ENCODE peak calls at places on chromosome X, in four cellular contexts. P is GM12878, E is HepG2, M is K562. L is an unnamed sample.

GRCh38 chrX:106415276-106415895 is 196.4 kb upstream of the RADX start:
- DNase-seq in E (peak), P (no peak), M (peak), L (peak)

GRCh38 chrX:112391313-112391712 is 288.4 kb downstream of the LHFPL1 start:
- DNase-seq in E (no peak), M (no peak), P (no peak), L (no peak)

GRCh38 chrX:51876441-51876840 is 17.0 kb upstream of the MAGED1 start:
- DNase-seq in E (no peak), P (no peak), M (no peak), L (no peak)

GRCh38 chrX:75784689-75785491 is at the start of gene MAGEE2:
- DNase-seq in M (no peak), E (peak), P (no peak), L (peak)

GRCh38 chrX:36383491-36383890 is 464.0 kb downstream of the CFAP47 start:
- DNase-seq in M (no peak), E (no peak), P (no peak), L (no peak)

GRCh38 chrX:121755541-121755940 is 708.1 kb downstream of the GLUD2 start:
- DNase-seq in P (no peak), E (no peak), M (no peak), L (no peak)

GRCh38 chrX:134457708-134458107 is 2.3 kb upstream of the HPRT1 start:
- DNase-seq in E (no peak), M (no peak), P (no peak), L (no peak)

GRCh38 chrX:47502591-47503222 is 19.7 kb upstream of the ZNF41 start:
- DNase-seq in E (no peak), P (no peak), M (no peak), L (no peak)

GRCh38 chrX:118116308-118117068 is at the start of gene KLHL13:
- DNase-seq in P (no peak), M (peak), E (no peak), L (peak)

GRCh38 chrX:37314526-37314925 is 34.6 kb upstream of the PRRG1 start:
- DNase-seq in P (no peak), E (no peak), M (no peak), L (no peak)

GRCh38 chrX:120795301-120795700 is 80.4 kb downstream of the CT47B1 start:
- DNase-seq in P (no peak), E (no peak), M (no peak), L (no peak)

GRCh38 chrX:11908371-11908770 is 150.3 kb downstream of the MSL3 start:
- DNase-seq in E (peak), P (peak), M (peak), L (peak)

GRCh38 chrX:34658316-34658715 is 1.2 kb upstream of the TMEM47 start:
- DNase-seq in M (no peak), P (no peak), E (no peak), L (no peak)

GRCh38 chrX:38538134-38538533 is 23.2 kb upstream of the TSPAN7 start:
- DNase-seq in P (no peak), E (no peak), M (no peak), L (no peak)

GRCh38 chrX:134174859-134175258 is 62.1 kb upstream of the CCDC160 start:
- DNase-seq in E (no peak), P (no peak), M (no peak), L (peak)

GRCh38 chrX:9619581-9619980 is 146.1 kb downstream of the GPR143 start:
- DNase-seq in E (no peak), P (no peak), M (no peak), L (no peak)

GRCh38 chrX:49960061-49960460 is 37.7 kb downstream of the CLCN5 start:
- DNase-seq in E (no peak), M (no peak), P (no peak), L (no peak)
- TF ChIP-seq ATF2 in E (no peak), M (no peak), P (no peak), L (no peak)

GRCh38 chrX:45750639-45751038 is 550.0 kb upstream of the DIPK2B start:
- DNase-seq in P (no peak), M (no peak), E (no peak), L (no peak)
- TF ChIP-seq ATF2 in P (no peak), M (no peak), E (no peak), L (no peak)

DNA sequence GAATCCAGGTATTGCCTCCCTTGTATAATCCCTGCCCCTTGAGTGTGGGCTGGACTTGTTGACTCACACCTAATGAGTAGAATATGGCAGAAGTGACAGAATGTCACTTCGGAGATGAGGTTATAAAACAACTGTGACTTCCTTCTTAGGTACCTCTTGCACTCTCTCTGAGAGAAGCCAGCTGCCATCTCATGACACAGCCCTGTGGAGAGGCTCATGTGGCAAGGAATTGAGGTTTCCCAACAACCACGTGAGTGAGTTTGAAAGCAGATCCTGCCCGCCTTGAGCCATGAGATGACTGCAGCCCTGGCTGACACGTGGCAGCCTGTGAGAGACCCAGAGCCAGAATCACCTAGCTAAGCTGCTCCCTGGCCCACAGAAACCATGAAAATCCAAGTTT is 13.5 kb downstream of the ASB11 start:
- DNase-seq in P (no peak), M (no peak), E (no peak), L (no peak)
- TF ChIP-seq ATF2 in P (no peak), M (no peak), E (no peak), L (no peak)

GRCh38 chrX:114959729-114960128 is 57.7 kb downstream of the IL13RA2 start:
- DNase-seq in M (no peak), E (no peak), P (no peak), L (no peak)

GRCh38 chrX:114964374-114964773 is 53.0 kb downstream of the IL13RA2 start:
- DNase-seq in M (no peak), E (no peak), P (no peak), L (no peak)

GRCh38 chrX:114962209-114962608 is 55.2 kb downstream of the IL13RA2 start:
- DNase-seq in M (no peak), P (no peak), E (no peak), L (no peak)
- TF ChIP-seq ATF2 in M (no peak), P (no peak), E (no peak), L (no peak)

GRCh38 chrX:150226223-150226965 is 136.7 kb upstream of the MAMLD1 start:
- DNase-seq in P (no peak), E (no peak), M (no peak), L (no peak)
- TF ChIP-seq ATF2 in P (no peak), E (no peak), M (no peak), L (no peak)

DNA sequence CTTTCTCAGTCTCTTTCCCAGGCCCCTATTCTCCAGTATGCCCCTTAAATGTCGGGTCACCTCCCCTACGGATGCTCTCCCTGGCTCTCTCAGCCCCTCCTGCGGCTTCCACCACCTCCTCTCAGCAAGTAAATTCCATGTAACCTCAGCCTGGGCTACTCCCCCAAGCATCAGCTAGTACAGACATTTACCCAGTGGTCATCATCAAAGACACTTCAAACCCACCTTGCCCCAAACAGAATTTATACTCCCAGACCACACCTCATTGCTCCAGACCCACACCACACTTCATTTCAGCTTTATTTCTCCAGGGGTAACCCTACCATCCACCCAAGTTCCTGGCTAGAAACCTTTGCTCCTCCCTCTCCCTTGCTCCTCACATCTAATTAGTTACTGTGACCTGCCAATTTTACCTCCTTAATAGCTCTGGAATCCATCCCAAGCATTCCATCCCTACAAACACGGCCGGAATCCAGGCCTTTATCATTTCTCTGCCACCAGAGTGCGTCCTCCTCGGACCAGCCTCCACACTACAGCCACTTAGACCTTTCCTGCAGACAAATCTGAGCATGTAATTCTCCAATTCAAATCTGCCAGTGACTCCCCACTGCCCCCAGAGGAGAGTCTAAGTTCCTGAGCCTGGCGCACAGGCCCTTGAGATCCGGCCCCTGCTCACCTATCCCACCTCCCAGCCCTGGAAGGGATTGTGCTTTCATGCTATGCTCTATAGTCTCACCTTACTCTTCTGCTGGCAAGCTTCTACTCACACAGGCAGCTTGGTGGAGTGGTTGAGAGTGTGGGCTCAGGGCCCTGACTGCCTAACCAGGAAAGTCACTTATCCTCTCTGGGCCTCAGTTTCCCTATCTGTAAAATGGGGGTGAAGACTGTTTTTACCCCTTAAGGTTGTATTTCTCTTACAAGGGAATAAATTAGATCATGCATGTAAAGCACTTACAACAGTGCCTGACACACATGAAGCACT is 31.4 kb downstream of the PJA1 start:
- DNase-seq in E (peak), M (peak), P (no peak), L (peak)
- TF ChIP-seq ATF2 in E (no peak), M (no peak), P (no peak), L (no peak)

DNA sequence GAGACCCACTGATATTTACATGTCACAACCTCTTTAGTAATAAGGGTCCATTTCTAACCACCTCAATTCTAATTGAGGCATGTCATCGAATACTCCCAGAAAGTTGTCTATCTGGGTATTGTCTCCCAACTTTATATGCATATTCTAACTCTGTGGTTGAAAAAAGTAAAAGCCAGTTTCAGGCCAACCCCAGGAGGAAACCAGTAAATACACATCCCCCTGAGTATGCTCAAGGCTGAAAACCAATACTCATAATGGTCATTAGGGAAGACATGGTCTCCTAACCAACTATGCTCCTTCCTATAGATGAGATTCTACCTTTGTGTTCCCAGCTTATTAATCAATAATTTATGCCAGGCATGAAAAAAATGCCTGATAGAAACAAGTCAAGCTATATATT is 96.6 kb downstream of the SH3KBP1 start:
- DNase-seq in M (no peak), E (no peak), P (no peak), L (no peak)
- TF ChIP-seq ATF2 in M (no peak), E (no peak), P (no peak), L (no peak)

GRCh38 chrX:80806557-80806956 is 3.1 kb downstream of the BRWD3 start:
- DNase-seq in P (no peak), M (no peak), E (no peak), L (no peak)

GRCh38 chrX:80810365-80810978 is 795 bp upstream of the BRWD3 start:
- DNase-seq in M (no peak), P (no peak), E (no peak), L (no peak)

GRCh38 chrX:80807606-80808159 is 2.0 kb downstream of the BRWD3 start:
- DNase-seq in P (no peak), M (no peak), E (no peak), L (no peak)

GRCh38 chrX:80808160-80808735 is 1.4 kb downstream of the BRWD3 start:
- DNase-seq in M (peak), E (peak), P (peak), L (peak)

GRCh38 chrX:80808854-80809493 is 703 bp downstream of the BRWD3 start:
- DNase-seq in M (no peak), P (no peak), E (no peak), L (peak)
- TF ChIP-seq ATF2 in M (no peak), P (no peak), E (no peak), L (no peak)

L was measured in WTC11.